ENCODE peak calls at places on chromosomes 11 and 22, in seven cellular contexts. K is pons; N is A172; Q is endothelial cell; U is retinal pigment epithelial cell; E is Right ventricle myocardium superior; G is activated CD8-positive, alpha-beta T cell treated with anti-CD3 and anti-CD28 coated beads for 36 hours. Z is an unnamed sample.

GRCh38 chr22:44665115-44665514 is 36.9 kb upstream of the PRR5 start:
- DNase-seq in K (peak; percentile 78), N (no peak), Q (peak; percentile 47), U (no peak), E (peak; percentile 66), G (no peak), Z (no peak)

GRCh38 chr11:12376259-12376971 is 956 bp upstream of the PARVA start:
- DNase-seq in K (no peak), N (peak; percentile 41), Q (no peak), U (peak; percentile 28), E (peak; percentile 64), G (no peak), Z (peak; percentile 23)

GRCh38 chr11:117419915-117420485 is 92.3 kb downstream of the CEP164 start:
- DNase-seq in K (no peak), N (no peak), Q (no peak), U (no peak), E (no peak), G (no peak), Z (no peak)

GRCh38 chr11:27383645-27384044 is 20.6 kb upstream of the CCDC34 start:
- DNase-seq in K (no peak), N (no peak), Q (no peak), U (no peak), E (no peak), G (no peak), Z (no peak)

GRCh38 chr22:49727191-49727880 is 100.3 kb downstream of the BRD1 start:
- DNase-seq in K (no peak), N (no peak), Q (no peak), U (no peak), E (no peak), G (no peak), Z (no peak)

GRCh38 chr22:49269928-49270327 is 557.7 kb downstream of the BRD1 start:
- DNase-seq in K (no peak), N (no peak), Q (no peak), U (no peak), E (no peak), G (no peak), Z (no peak)

GRCh38 chr11:126570489-126570888 is 215.0 kb downstream of the ST3GAL4 start:
- DNase-seq in K (no peak), N (no peak), Q (no peak), U (no peak), E (no peak), G (no peak), Z (no peak)

GRCh38 chr22:29126670-29127069 is 53.8 kb downstream of the KREMEN1 start:
- DNase-seq in K (no peak), N (no peak), Q (no peak), U (no peak), E (no peak), G (no peak), Z (no peak)

GRCh38 chr11:24531528-24531927 is 34.7 kb downstream of the LUZP2 start:
- DNase-seq in K (no peak), N (no peak), Q (no peak), U (no peak), E (no peak), G (no peak), Z (no peak)

GRCh38 chr11:9759519-9760179 is 95.8 kb downstream of the SWAP70 start:
- DNase-seq in K (no peak), N (peak; percentile 100), Q (no peak), U (peak; percentile 96), E (peak; percentile 84), G (peak; percentile 99), Z (peak; percentile 100)

GRCh38 chr11:14304601-14305000 is 54.4 kb downstream of the RRAS2 start:
- DNase-seq in K (no peak), N (no peak), Q (no peak), U (no peak), E (no peak), G (no peak), Z (no peak)

GRCh38 chr11:725624-726202 is 19.7 kb downstream of the EPS8L2 start:
- DNase-seq in K (no peak), N (no peak), Q (no peak), U (no peak), E (no peak), G (peak; percentile 37), Z (no peak)

GRCh38 chr11:2382927-2383822 is 6.1 kb downstream of the CD81 start:
- DNase-seq in K (peak; percentile 53), N (peak; percentile 84), Q (peak; percentile 59), U (no peak), E (peak; percentile 84), G (no peak), Z (no peak)

GRCh38 chr22:29330753-29331152 is 15.3 kb upstream of the RASL10A start:
- DNase-seq in K (no peak), N (peak; percentile 79), Q (peak; percentile 50), U (no peak), E (peak; percentile 61), G (no peak), Z (no peak)

GRCh38 chr22:42068351-42068730 is 2.3 kb downstream of the NAGA start:
- DNase-seq in K (no peak), N (no peak), Q (no peak), U (no peak), E (peak; percentile 17), G (no peak), Z (no peak)

GRCh38 chr11:34234086-34234740 is 123.6 kb downstream of the ABTB2 start:
- DNase-seq in K (no peak), N (peak; percentile 90), Q (no peak), U (no peak), E (no peak), G (peak; percentile 92), Z (peak; percentile 79)

GRCh38 chr11:43738600-43739409 is 58.3 kb downstream of the HSD17B12 start:
- DNase-seq in K (no peak), N (peak; percentile 42), Q (no peak), U (peak; percentile 48), E (no peak), G (no peak), Z (peak; percentile 82)

GRCh38 chr11:126072141-126072741 is 9.6 kb upstream of the CDON start:
- DNase-seq in K (no peak), N (no peak), Q (no peak), U (peak; percentile 20), E (no peak), G (no peak), Z (no peak)

GRCh38 chr11:69546735-69547370 is 65.4 kb downstream of the LINC01488 start:
- DNase-seq in K (no peak), N (no peak), Q (no peak), U (no peak), E (no peak), G (peak; percentile 73), Z (no peak)

GRCh38 chr11:37230865-37231264 is 632.8 kb upstream of the RAG2 start:
- DNase-seq in K (no peak), N (no peak), Q (no peak), U (no peak), E (no peak), G (no peak), Z (no peak)

GRCh38 chr11:66467034-66467659 is 442 bp downstream of the PELI3 start:
- DNase-seq in K (peak; percentile 7), N (no peak), Q (peak; percentile 55), U (no peak), E (peak; percentile 55), G (peak; percentile 44), Z (no peak)

GRCh38 chr11:107704432-107704831 is 7.4 kb downstream of the SLN start:
- DNase-seq in K (no peak), N (peak; percentile 39), Q (no peak), U (no peak), E (no peak), G (no peak), Z (peak; percentile 59)

GRCh38 chr11:47093541-47093940 is 83.1 kb downstream of the ARFGAP2 start:
- DNase-seq in K (no peak), N (no peak), Q (no peak), U (no peak), E (no peak), G (no peak), Z (no peak)

GRCh38 chr11:129998905-129999304 is 3.7 kb downstream of the PRDM10 start:
- DNase-seq in K (no peak), N (no peak), Q (no peak), U (no peak), E (no peak), G (no peak), Z (no peak)

GRCh38 chr11:116986521-116987105 is 111.6 kb downstream of the SIK3 start:
- DNase-seq in K (peak; percentile 76), N (peak; percentile 41), Q (no peak), U (no peak), E (no peak), G (peak; percentile 34), Z (peak; percentile 11)

GRCh38 chr22:30538280-30538679 is 8.3 kb downstream of the SEC14L6 start:
- DNase-seq in K (peak; percentile 7), N (peak; percentile 25), Q (no peak), U (no peak), E (no peak), G (no peak), Z (no peak)

GRCh38 chr11:12411806-12412727 is 34.7 kb downstream of the PARVA start:
- DNase-seq in K (peak; percentile 30), N (peak; percentile 97), Q (peak; percentile 82), U (peak; percentile 85), E (peak; percentile 68), G (peak; percentile 62), Z (peak; percentile 87)

GRCh38 chr22:49183208-49183825 is 644.4 kb downstream of the BRD1 start:
- DNase-seq in K (no peak), N (no peak), Q (no peak), U (no peak), E (no peak), G (no peak), Z (no peak)

Z was measured in H4.